ENCODE peak calls at places on chromosomes 11 and 22, in four cellular contexts. G, C, E and R are unnamed samples.

GRCh38 chr11:122523841-122524531 is 131.5 kb upstream of the UBASH3B start:
- DNase-seq in G (no peak), C (no peak), E (peak), R (no peak)

GRCh38 chr11:102192349-102193066 is 82.3 kb downstream of the YAP1 start:
- DNase-seq in G (no peak), C (no peak), E (no peak), R (no peak)

GRCh38 chr11:27720277-27720830 is 20.1 kb upstream of the BDNF start:
- DNase-seq in G (no peak), C (no peak), E (peak), R (peak)

GRCh38 chr11:121780971-121781370 is 328.2 kb upstream of the SORL1-AS1 start:
- DNase-seq in G (no peak), C (no peak), E (no peak), R (no peak)

GRCh38 chr11:60914620-60915249 is 777 bp downstream of the TMEM109 start:
- DNase-seq in G (no peak), C (peak), E (peak), R (no peak)

GRCh38 chr11:106187860-106188456 is 110.5 kb downstream of the AASDHPPT start:
- DNase-seq in G (no peak), C (no peak), E (no peak), R (no peak)

GRCh38 chr11:121449626-121450025 is 2.5 kb upstream of the SORL1 start:
- DNase-seq in G (no peak), C (no peak), E (no peak), R (no peak)

GRCh38 chr22:46802608-46803027 is 40.2 kb downstream of the TBC1D22A start:
- DNase-seq in G (no peak), C (no peak), E (no peak), R (no peak)

GRCh38 chr11:106086135-106086534 is 8.7 kb downstream of the AASDHPPT start:
- DNase-seq in G (no peak), C (no peak), E (no peak), R (no peak)

GRCh38 chr11:131875611-131876010 is 505.2 kb downstream of the NTM start:
- DNase-seq in G (no peak), C (no peak), E (peak), R (no peak)

GRCh38 chr22:44404341-44405020 is 91.7 kb upstream of the SHISAL1 start:
- DNase-seq in G (no peak), C (no peak), E (no peak), R (no peak)

GRCh38 chr11:100942016-100942415 is 187.6 kb downstream of the PGR start:
- DNase-seq in G (no peak), C (no peak), E (peak), R (no peak)

GRCh38 chr22:47196493-47196849 is 434.0 kb downstream of the TBC1D22A start:
- DNase-seq in G (no peak), C (no peak), E (no peak), R (no peak)

GRCh38 chr11:13594045-13594444 is 74.4 kb upstream of the FAR1 start:
- DNase-seq in G (no peak), C (no peak), E (no peak), R (no peak)

GRCh38 chr22:17836977-17837742 is 62.9 kb upstream of the BID start:
- DNase-seq in G (no peak), C (no peak), E (no peak), R (no peak)

GRCh38 chr11:19242184-19242932 is 1.6 kb upstream of the E2F8 start:
- DNase-seq in G (no peak), C (no peak), E (peak), R (no peak)

GRCh38 chr22:49305966-49306631 is 521.6 kb downstream of the BRD1 start:
- DNase-seq in G (no peak), C (no peak), E (no peak), R (no peak)

GRCh38 chr22:49020314-49020713 is 807.4 kb downstream of the BRD1 start:
- DNase-seq in G (no peak), C (no peak), E (no peak), R (no peak)

GRCh38 chr11:107598225-107599139 is 7.5 kb downstream of the ELMOD1 start:
- DNase-seq in G (peak), C (no peak), E (peak), R (no peak)

GRCh38 chr11:105579111-105579510 is 30.8 kb upstream of the GRIA4 start:
- DNase-seq in G (no peak), C (no peak), E (no peak), R (no peak)

GRCh38 chr11:991711-992307 is 44.7 kb downstream of the MUC6 start:
- DNase-seq in G (no peak), C (no peak), E (no peak), R (no peak)

GRCh38 chr11:93689166-93689734 is 27.8 kb downstream of the CEP295 start:
- DNase-seq in G (no peak), C (no peak), E (no peak), R (no peak)

GRCh38 chr22:44645083-44645482 is 56.9 kb upstream of the PRR5 start:
- DNase-seq in G (no peak), C (no peak), E (no peak), R (no peak)

GRCh38 chr11:13143486-13144297 is 133.9 kb upstream of the BMAL1 start:
- DNase-seq in G (no peak), C (no peak), E (no peak), R (peak)

GRCh38 chr11:117825538-117826359 is 1.2 kb upstream of the FXYD2 start:
- DNase-seq in G (no peak), C (no peak), E (no peak), R (no peak)

GRCh38 chr11:22787565-22788162 is 41.9 kb downstream of the SVIP start:
- DNase-seq in G (peak), C (no peak), E (peak), R (peak)

GRCh38 chr11:69352715-69353325 is 58.9 kb downstream of the MYEOV start:
- DNase-seq in G (peak), C (no peak), E (peak), R (peak)